ENCODE peak calls at places on chromosomes 12 and 14, in eight cellular contexts. One of them, this sample, is unnamed.

GRCh38 chr14:54497224-54497623 is 8.4 kb upstream of the GMFB start:
- DNase-seq in lower leg skin: no peak
- DNase-seq in stimulated activated CD8-positive, alpha-beta memory T cell treated with anti-CD3 and anti-CD28 coated beads, Interleukin-2, amount 100 ng/mL, for 48 hours: no peak
- DNase-seq in NCI-H2171 treated with DMSO at 0.1 percent for 48 hours: no peak
- DNase-seq in NAMALWA: no peak
- DNase-seq in sigmoid colon: no peak
- DNase-seq in fibroblast of the conjunctiva: no peak
- DNase-seq in left cardiac atrium: no peak
- DNase-seq in this sample: no peak

GRCh38 chr14:99731536-99732435 is 47.7 kb downstream of the CYP46A1 start:
- DNase-seq in lower leg skin: peak; percentile 85
- DNase-seq in stimulated activated CD8-positive, alpha-beta memory T cell treated with anti-CD3 and anti-CD28 coated beads, Interleukin-2, amount 100 ng/mL, for 48 hours: no peak
- DNase-seq in NCI-H2171 treated with DMSO at 0.1 percent for 48 hours: no peak
- DNase-seq in NAMALWA: no peak
- DNase-seq in sigmoid colon: peak; percentile 74
- DNase-seq in fibroblast of the conjunctiva: no peak
- DNase-seq in left cardiac atrium: peak; percentile 13
- DNase-seq in this sample: no peak

GRCh38 chr14:68780358-68781160 is 12.3 kb downstream of the ZFP36L1 start:
- DNase-seq in lower leg skin: peak; percentile 89
- DNase-seq in stimulated activated CD8-positive, alpha-beta memory T cell treated with anti-CD3 and anti-CD28 coated beads, Interleukin-2, amount 100 ng/mL, for 48 hours: no peak
- DNase-seq in NCI-H2171 treated with DMSO at 0.1 percent for 48 hours: no peak
- DNase-seq in NAMALWA: no peak
- DNase-seq in sigmoid colon: peak; percentile 91
- DNase-seq in fibroblast of the conjunctiva: no peak
- DNase-seq in left cardiac atrium: peak; percentile 79
- DNase-seq in this sample: no peak

GRCh38 chr12:45648070-45648469 is 81.4 kb upstream of the ARID2 start:
- DNase-seq in lower leg skin: no peak
- DNase-seq in stimulated activated CD8-positive, alpha-beta memory T cell treated with anti-CD3 and anti-CD28 coated beads, Interleukin-2, amount 100 ng/mL, for 48 hours: no peak
- DNase-seq in NCI-H2171 treated with DMSO at 0.1 percent for 48 hours: no peak
- DNase-seq in NAMALWA: no peak
- DNase-seq in sigmoid colon: no peak
- DNase-seq in fibroblast of the conjunctiva: no peak
- DNase-seq in left cardiac atrium: no peak
- DNase-seq in this sample: peak; percentile 6

GRCh38 chr12:122867701-122868461 is 28.0 kb downstream of the VPS37B start:
- DNase-seq in lower leg skin: peak; percentile 88
- DNase-seq in stimulated activated CD8-positive, alpha-beta memory T cell treated with anti-CD3 and anti-CD28 coated beads, Interleukin-2, amount 100 ng/mL, for 48 hours: no peak
- DNase-seq in NCI-H2171 treated with DMSO at 0.1 percent for 48 hours: no peak
- DNase-seq in NAMALWA: peak; percentile 70
- DNase-seq in sigmoid colon: peak; percentile 65
- DNase-seq in fibroblast of the conjunctiva: no peak
- DNase-seq in left cardiac atrium: peak; percentile 71
- DNase-seq in this sample: peak; percentile 71

GRCh38 chr14:57066887-57067513 is 201.7 kb downstream of the EXOC5 start:
- DNase-seq in lower leg skin: no peak
- DNase-seq in stimulated activated CD8-positive, alpha-beta memory T cell treated with anti-CD3 and anti-CD28 coated beads, Interleukin-2, amount 100 ng/mL, for 48 hours: peak; percentile 23
- DNase-seq in NCI-H2171 treated with DMSO at 0.1 percent for 48 hours: peak; percentile 15
- DNase-seq in NAMALWA: peak; percentile 15
- DNase-seq in sigmoid colon: no peak
- DNase-seq in fibroblast of the conjunctiva: peak; percentile 3
- DNase-seq in left cardiac atrium: peak; percentile 35
- DNase-seq in this sample: peak; percentile 16

GRCh38 chr14:94903338-94903737 is 133.4 kb upstream of the GSC start:
- DNase-seq in lower leg skin: no peak
- DNase-seq in stimulated activated CD8-positive, alpha-beta memory T cell treated with anti-CD3 and anti-CD28 coated beads, Interleukin-2, amount 100 ng/mL, for 48 hours: no peak
- DNase-seq in NCI-H2171 treated with DMSO at 0.1 percent for 48 hours: no peak
- DNase-seq in NAMALWA: no peak
- DNase-seq in sigmoid colon: peak; percentile 34
- DNase-seq in fibroblast of the conjunctiva: no peak
- DNase-seq in left cardiac atrium: no peak
- DNase-seq in this sample: no peak

GRCh38 chr12:107014050-107014449 is 27.1 kb upstream of the MTERF2 start:
- DNase-seq in lower leg skin: no peak
- DNase-seq in stimulated activated CD8-positive, alpha-beta memory T cell treated with anti-CD3 and anti-CD28 coated beads, Interleukin-2, amount 100 ng/mL, for 48 hours: no peak
- DNase-seq in NCI-H2171 treated with DMSO at 0.1 percent for 48 hours: peak; percentile 19
- DNase-seq in NAMALWA: peak; percentile 5
- DNase-seq in sigmoid colon: no peak
- DNase-seq in fibroblast of the conjunctiva: no peak
- DNase-seq in left cardiac atrium: no peak
- DNase-seq in this sample: peak; percentile 40

GRCh38 chr14:49160983-49161382 is 425.2 kb downstream of the RPS29 start:
- DNase-seq in lower leg skin: no peak
- DNase-seq in stimulated activated CD8-positive, alpha-beta memory T cell treated with anti-CD3 and anti-CD28 coated beads, Interleukin-2, amount 100 ng/mL, for 48 hours: no peak
- DNase-seq in NCI-H2171 treated with DMSO at 0.1 percent for 48 hours: no peak
- DNase-seq in NAMALWA: no peak
- DNase-seq in sigmoid colon: no peak
- DNase-seq in fibroblast of the conjunctiva: no peak
- DNase-seq in left cardiac atrium: no peak
- DNase-seq in this sample: no peak

GRCh38 chr12:104720346-104721064 is 237.6 kb downstream of the SLC41A2 start:
- DNase-seq in lower leg skin: no peak
- DNase-seq in stimulated activated CD8-positive, alpha-beta memory T cell treated with anti-CD3 and anti-CD28 coated beads, Interleukin-2, amount 100 ng/mL, for 48 hours: peak; percentile 37
- DNase-seq in NCI-H2171 treated with DMSO at 0.1 percent for 48 hours: no peak
- DNase-seq in NAMALWA: peak; percentile 28
- DNase-seq in sigmoid colon: no peak
- DNase-seq in fibroblast of the conjunctiva: no peak
- DNase-seq in left cardiac atrium: no peak
- DNase-seq in this sample: no peak

GRCh38 chr12:116818341-116818856 is 62.8 kb downstream of the HRK start:
- DNase-seq in lower leg skin: no peak
- DNase-seq in stimulated activated CD8-positive, alpha-beta memory T cell treated with anti-CD3 and anti-CD28 coated beads, Interleukin-2, amount 100 ng/mL, for 48 hours: peak; percentile 1
- DNase-seq in NCI-H2171 treated with DMSO at 0.1 percent for 48 hours: no peak
- DNase-seq in NAMALWA: peak; percentile 73
- DNase-seq in sigmoid colon: no peak
- DNase-seq in fibroblast of the conjunctiva: no peak
- DNase-seq in left cardiac atrium: peak; percentile 70
- DNase-seq in this sample: no peak

GRCh38 chr14:69887740-69888657 is 8.8 kb downstream of the SMOC1 start:
- DNase-seq in lower leg skin: no peak
- DNase-seq in stimulated activated CD8-positive, alpha-beta memory T cell treated with anti-CD3 and anti-CD28 coated beads, Interleukin-2, amount 100 ng/mL, for 48 hours: no peak
- DNase-seq in NCI-H2171 treated with DMSO at 0.1 percent for 48 hours: no peak
- DNase-seq in NAMALWA: no peak
- DNase-seq in sigmoid colon: no peak
- DNase-seq in fibroblast of the conjunctiva: no peak
- DNase-seq in left cardiac atrium: no peak
- DNase-seq in this sample: peak; percentile 96

GRCh38 chr12:68521848-68522502 is 88.7 kb upstream of the RAP1B start:
- DNase-seq in lower leg skin: no peak
- DNase-seq in stimulated activated CD8-positive, alpha-beta memory T cell treated with anti-CD3 and anti-CD28 coated beads, Interleukin-2, amount 100 ng/mL, for 48 hours: no peak
- DNase-seq in NCI-H2171 treated with DMSO at 0.1 percent for 48 hours: no peak
- DNase-seq in NAMALWA: no peak
- DNase-seq in sigmoid colon: no peak
- DNase-seq in fibroblast of the conjunctiva: no peak
- DNase-seq in left cardiac atrium: no peak
- DNase-seq in this sample: no peak